ENCODE peak calls at places on chromosome 2, in four cellular contexts. V is heart right ventricle, J is GM20000, E is pancreas. A is an unnamed sample.

GRCh38 chr2:24382363-24383021 is 22.2 kb upstream of the ITSN2 start:
- DNase-seq in V (peak), J (peak), E (peak), A (peak)

GRCh38 chr2:184769038-184769437 is 170.7 kb downstream of the ZNF804A start:
- DNase-seq in V (no peak), E (no peak), J (no peak), A (no peak)

GRCh38 chr2:179107737-179108136 is 57.8 kb upstream of the CCDC141 start:
- DNase-seq in E (no peak), J (no peak), V (no peak), A (no peak)

GRCh38 chr2:190574169-190574568 is 39.6 kb upstream of the NEMP2 start:
- DNase-seq in E (no peak), V (no peak), J (no peak), A (no peak)

GRCh38 chr2:68169308-68169707 is 11.6 kb downstream of the PNO1 start:
- DNase-seq in J (no peak), E (no peak), V (no peak), A (no peak)

GRCh38 chr2:72952110-72952823 is 34.9 kb downstream of the EMX1 start:
- DNase-seq in V (no peak), J (no peak), E (no peak), A (no peak)

GRCh38 chr2:68463287-68463877 is 3.7 kb downstream of the FBXO48 start:
- DNase-seq in V (no peak), E (no peak), J (peak), A (peak)

GRCh38 chr2:72185166-72185565 is 37.5 kb upstream of the CYP26B1 start:
- DNase-seq in J (no peak), V (no peak), E (no peak), A (no peak)

GRCh38 chr2:31475692-31476091 is 61.1 kb upstream of the XDH start:
- DNase-seq in E (no peak), V (no peak), J (no peak), A (no peak)

GRCh38 chr2:16632615-16633014 is 33.0 kb downstream of the CYRIA start:
- DNase-seq in E (no peak), J (no peak), V (no peak), A (no peak)

GRCh38 chr2:72964146-72964525 is 46.8 kb downstream of the EMX1 start:
- DNase-seq in E (no peak), V (no peak), J (no peak), A (no peak)

GRCh38 chr2:111121028-111121872 is 536 bp downstream of the BCL2L11 start:
- DNase-seq in E (peak), J (peak), V (peak), A (peak)
- TF ChIP-seq CTCF in E (no peak), J (no peak), V (no peak), A (no peak)

GRCh38 chr2:217279130-217279529 is 419.3 kb upstream of the TNP1 start:
- DNase-seq in E (no peak), J (no peak), V (no peak), A (no peak)
- TF ChIP-seq CTCF in E (no peak), J (no peak), V (no peak), A (no peak)

GRCh38 chr2:174138161-174138560 is 110.2 kb downstream of the OLA1 start:
- DNase-seq in J (no peak), E (no peak), V (no peak), A (no peak)
- TF ChIP-seq CTCF in J (no peak), E (no peak), V (peak), A (no peak)

DNA sequence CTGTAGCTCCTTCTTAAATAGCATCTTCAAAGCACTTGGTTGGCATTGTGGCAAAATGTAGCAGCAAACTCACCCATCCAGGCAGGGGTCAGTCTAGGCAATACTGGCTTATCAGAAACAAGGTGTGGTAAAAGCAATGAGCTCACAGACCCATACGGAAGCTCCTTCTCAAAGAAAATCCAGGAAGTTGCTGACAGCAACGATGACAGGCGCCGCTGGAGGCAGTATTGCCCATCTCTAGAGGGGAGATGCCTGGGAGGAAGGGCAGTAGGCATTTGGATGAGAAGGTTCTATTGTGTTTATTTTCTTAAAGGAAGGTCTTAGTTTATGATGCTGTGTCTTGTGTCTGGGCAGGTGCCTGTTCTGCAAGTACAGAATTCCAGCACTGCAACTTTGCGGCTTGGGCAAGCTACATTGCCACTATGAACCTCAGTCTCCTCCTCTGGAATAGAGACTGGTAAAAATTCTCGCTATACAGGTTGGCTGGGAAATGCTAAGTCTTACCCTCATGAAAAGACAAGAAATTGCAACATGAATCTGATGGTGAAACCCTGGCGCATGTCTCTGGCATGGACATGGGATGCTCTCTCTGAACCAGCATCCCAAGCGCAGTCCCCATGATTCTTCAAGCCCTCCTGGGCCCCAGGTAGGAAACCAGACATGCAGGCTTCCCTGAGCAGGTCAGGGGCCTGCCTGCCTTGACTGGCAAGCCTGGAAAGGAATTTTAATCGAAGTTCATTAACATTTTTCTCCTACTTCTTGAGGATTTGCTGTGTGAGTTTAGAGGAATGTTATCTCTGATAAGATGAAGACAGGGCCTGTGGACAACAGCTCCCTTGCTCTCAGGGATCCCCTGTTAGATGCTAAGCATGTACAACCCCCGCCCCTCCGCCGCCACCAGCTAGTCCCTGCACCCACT is 156.0 kb downstream of the TFCP2L1 start:
- DNase-seq in J (no peak), V (peak), E (peak), A (peak)
- TF ChIP-seq CTCF in J (no peak), V (peak), E (peak), A (peak)

GRCh38 chr2:207945201-207945600 is 80.1 kb downstream of the PLEKHM3 start:
- DNase-seq in V (no peak), J (no peak), E (no peak), A (no peak)
- TF ChIP-seq CTCF in V (no peak), J (no peak), E (no peak), A (no peak)

DNA sequence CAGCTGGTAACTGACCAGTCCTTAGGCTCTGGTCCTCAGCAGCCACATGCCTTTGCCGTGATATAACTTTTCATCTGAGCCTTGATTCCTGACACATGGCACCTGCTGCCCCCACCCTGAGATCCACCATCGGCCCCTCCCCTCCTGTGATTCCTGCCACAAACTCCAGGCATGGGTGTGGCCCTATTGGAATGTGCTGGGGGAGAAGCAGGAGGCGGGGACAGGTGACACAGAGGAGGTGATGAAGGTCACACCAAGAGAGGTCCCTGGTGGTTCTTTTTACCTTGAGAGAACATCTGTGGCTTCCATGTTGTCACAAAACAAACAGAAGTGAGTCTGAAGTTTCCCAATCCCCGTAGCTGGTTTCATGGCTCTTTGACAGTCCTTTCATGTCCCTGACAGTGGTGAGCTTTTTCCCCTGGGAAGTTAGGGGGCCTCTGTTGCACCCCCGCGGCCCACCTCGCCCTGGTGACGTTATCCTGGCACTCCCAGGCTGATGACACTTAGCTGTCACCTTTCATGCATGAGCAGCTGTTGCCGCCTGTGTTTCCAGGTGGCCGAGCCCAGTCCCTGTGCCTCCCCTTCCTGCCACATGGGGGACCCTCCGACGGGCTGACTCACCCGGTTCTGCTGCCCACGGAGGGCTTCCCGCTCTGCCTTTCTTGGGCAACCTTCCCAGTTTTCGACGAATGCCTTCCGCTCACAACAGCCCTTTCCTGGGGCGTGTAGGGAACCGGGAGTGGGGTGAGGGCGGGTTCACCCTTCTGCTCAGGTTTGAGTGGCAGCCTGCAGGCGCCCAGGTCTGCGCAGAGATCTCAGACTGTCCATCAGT is 66.3 kb upstream of the GLI2 start:
- DNase-seq in E (peak), J (no peak), V (no peak), A (no peak)
- TF ChIP-seq CTCF in E (no peak), J (no peak), V (no peak), A (no peak)

DNA sequence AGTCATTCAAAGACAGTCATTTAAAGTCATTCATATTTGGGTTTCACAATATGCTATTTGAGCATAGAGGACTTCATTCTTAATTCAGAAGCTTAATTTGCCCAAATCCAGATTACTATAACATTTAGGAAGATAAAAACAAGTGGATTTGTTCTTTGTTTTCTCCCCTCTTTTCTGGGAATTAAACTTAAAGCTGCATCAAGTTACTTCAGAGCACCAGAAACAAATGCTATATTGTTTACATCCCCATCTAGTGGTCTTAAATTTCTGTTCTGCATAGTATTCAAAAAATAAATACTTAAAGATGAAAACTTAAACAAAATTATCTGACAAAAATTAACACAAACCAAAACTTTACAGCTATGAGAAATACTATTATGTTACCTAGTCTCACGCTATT is 34.7 kb upstream of the MARCHF7 start:
- DNase-seq in E (no peak), J (no peak), V (no peak), A (no peak)
- TF ChIP-seq CTCF in E (no peak), J (no peak), V (peak), A (peak)

GRCh38 chr2:218858671-218859555 is 692 bp upstream of the WNT6 start:
- DNase-seq in E (no peak), J (no peak), V (no peak), A (peak)
- TF ChIP-seq CTCF in E (no peak), J (no peak), V (no peak), A (no peak)

GRCh38 chr2:25854613-25855012 is 23.7 kb downstream of the ASXL2 start:
- DNase-seq in J (no peak), V (no peak), E (no peak), A (no peak)

GRCh38 chr2:25853038-25853638 is 25.1 kb downstream of the ASXL2 start:
- DNase-seq in V (no peak), E (no peak), J (no peak), A (no peak)

GRCh38 chr2:25855065-25855464 is 23.2 kb downstream of the ASXL2 start:
- DNase-seq in E (no peak), J (no peak), V (no peak), A (no peak)

GRCh38 chr2:25851740-25852503 is 26.4 kb downstream of the ASXL2 start:
- DNase-seq in J (peak), E (no peak), V (peak), A (peak)

GRCh38 chr2:25856377-25856776 is 21.9 kb downstream of the ASXL2 start:
- DNase-seq in J (no peak), V (no peak), E (no peak), A (no peak)
- TF ChIP-seq CTCF in J (no peak), V (no peak), E (no peak), A (peak)

DNA sequence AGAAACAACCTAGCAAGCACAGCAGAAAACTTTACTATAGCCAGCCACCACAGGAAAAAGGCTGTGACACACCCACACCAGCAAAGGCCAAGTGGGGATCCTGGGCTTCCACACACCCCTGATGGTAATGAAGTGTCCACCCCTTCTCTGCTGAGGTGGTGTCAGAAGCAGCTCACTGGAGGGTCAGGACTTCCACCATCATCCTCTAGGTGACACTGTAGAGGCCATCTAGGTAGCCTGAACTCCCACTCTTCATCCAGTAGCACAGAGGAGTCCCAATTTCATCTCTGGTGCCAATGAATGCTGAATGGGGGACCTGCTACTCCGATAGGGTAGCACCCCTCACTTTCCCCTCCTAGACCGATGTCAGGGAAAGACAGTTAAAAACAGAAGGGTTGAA is 1544.4 kb downstream of the LRP1B start:
- DNase-seq in V (no peak), E (peak), J (peak), A (peak)
- TF ChIP-seq CTCF in V (no peak), E (no peak), J (peak), A (peak)

A was measured in GM13977.